ENCODE peak calls at places on chromosomes 13 and 19, in eight cellular contexts. P, V, N, Z, U, I, T and Y are unnamed samples.

GRCh38 chr19:50994129-50994528 is 7.3 kb downstream of the KLK8 start:
- DNase-seq in P (no peak), V (no peak), N (no peak), Z (no peak), U (no peak), I (no peak), T (no peak), Y (peak)

GRCh38 chr13:36028359-36028758 is 102.8 kb downstream of the DCLK1 start:
- DNase-seq in P (no peak), V (no peak), N (no peak), Z (no peak), U (no peak), I (no peak), T (no peak), Y (no peak)

GRCh38 chr19:4007836-4008539 is 452 bp downstream of the PIAS4 start:
- DNase-seq in P (no peak), V (no peak), N (no peak), Z (peak), U (no peak), I (no peak), T (no peak), Y (no peak)

GRCh38 chr13:114311908-114312307 is 2.4 kb upstream of the CHAMP1 start:
- DNase-seq in P (no peak), V (no peak), N (no peak), Z (no peak), U (no peak), I (no peak), T (no peak), Y (peak)

GRCh38 chr19:28519950-28520861 is 692.7 kb downstream of the UQCRFS1 start:
- DNase-seq in P (no peak), V (no peak), N (no peak), Z (no peak), U (no peak), I (no peak), T (no peak), Y (peak)

GRCh38 chr19:50728084-50728737 is 5.0 kb downstream of the CLEC11A start:
- DNase-seq in P (no peak), V (peak), N (peak), Z (peak), U (no peak), I (peak), T (peak), Y (peak)

GRCh38 chr13:49681837-49682236 is 9.4 kb downstream of the EBPL start:
- DNase-seq in P (no peak), V (peak), N (no peak), Z (no peak), U (no peak), I (no peak), T (no peak), Y (peak)

GRCh38 chr13:107057028-107057427 is 489.1 kb upstream of the ARGLU1 start:
- DNase-seq in P (no peak), V (no peak), N (no peak), Z (no peak), U (no peak), I (no peak), T (no peak), Y (no peak)

GRCh38 chr19:4086336-4086953 is 19.7 kb upstream of the ZBTB7A start:
- DNase-seq in P (no peak), V (no peak), N (no peak), Z (peak), U (no peak), I (no peak), T (no peak), Y (no peak)

GRCh38 chr19:1229837-1230584 is 7.8 kb downstream of the CBARP start:
- DNase-seq in P (no peak), V (no peak), N (no peak), Z (no peak), U (no peak), I (no peak), T (no peak), Y (no peak)

GRCh38 chr13:109684836-109685602 is 101.4 kb downstream of the IRS2 start:
- DNase-seq in P (no peak), V (peak), N (peak), Z (peak), U (no peak), I (peak), T (peak), Y (peak)

GRCh38 chr19:4380254-4380727 is 20.1 kb downstream of the SH3GL1 start:
- DNase-seq in P (no peak), V (no peak), N (peak), Z (no peak), U (no peak), I (peak), T (no peak), Y (no peak)

GRCh38 chr13:50450279-50450678 is 393.2 kb downstream of the DLEU7 start:
- DNase-seq in P (no peak), V (no peak), N (no peak), Z (no peak), U (no peak), I (no peak), T (no peak), Y (no peak)

GRCh38 chr13:93409001-93409400 is 182.4 kb downstream of the GPC6 start:
- DNase-seq in P (no peak), V (peak), N (no peak), Z (no peak), U (no peak), I (no peak), T (no peak), Y (no peak)

GRCh38 chr19:41298327-41298964 is 11.5 kb upstream of the CCDC97 start:
- DNase-seq in P (no peak), V (peak), N (peak), Z (peak), U (no peak), I (peak), T (no peak), Y (peak)

GRCh38 chr19:16095071-16095571 is 16.6 kb upstream of the RAB8A start:
- DNase-seq in P (no peak), V (no peak), N (peak), Z (no peak), U (no peak), I (peak), T (no peak), Y (no peak)

GRCh38 chr19:5269279-5269678 is 71.3 kb downstream of the PTPRS start:
- DNase-seq in P (no peak), V (no peak), N (no peak), Z (no peak), U (no peak), I (no peak), T (peak), Y (no peak)

GRCh38 chr13:34172048-34172447 is 354.1 kb downstream of the RFC3 start:
- DNase-seq in P (no peak), V (no peak), N (no peak), Z (no peak), U (no peak), I (no peak), T (no peak), Y (peak)

DNA sequence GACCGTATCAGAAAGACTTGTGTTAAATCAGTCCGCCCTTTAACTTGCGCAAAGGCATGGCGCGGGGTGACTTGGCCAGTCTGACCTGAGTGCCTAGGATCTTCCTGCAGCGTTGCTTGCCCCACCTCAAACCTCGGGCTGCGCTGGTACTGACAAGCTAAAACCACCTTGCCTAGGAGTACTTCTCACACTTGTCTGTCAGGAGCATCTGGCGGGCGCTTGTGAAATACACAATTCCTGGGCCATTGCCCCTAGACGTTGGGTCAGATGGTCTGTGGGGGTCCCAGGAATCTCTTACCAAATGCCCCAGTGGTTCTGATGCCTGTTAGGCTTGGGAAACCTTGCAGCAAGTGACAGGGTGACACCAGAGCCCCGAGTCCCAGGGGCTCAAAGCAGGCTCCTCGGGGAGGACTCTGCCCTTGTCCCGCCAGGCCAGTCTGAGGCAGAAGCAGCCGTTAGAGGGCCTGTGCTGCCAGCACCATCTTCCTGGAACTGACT is 12.9 kb downstream of the CEBPG start:
- DNase-seq in P (no peak), V (no peak), N (no peak), Z (no peak), U (no peak), I (peak), T (no peak), Y (no peak)
- TF ChIP-seq CTCF in P (no peak), V (no peak), N (no peak), Z (no peak), U (no peak), I (no peak), T (no peak), Y (no peak)

GRCh38 chr19:53945441-53945840 is 17.3 kb upstream of the CACNG8 start:
- DNase-seq in P (no peak), V (no peak), N (no peak), Z (no peak), U (no peak), I (no peak), T (no peak), Y (peak)
- H3K4me3 ChIP-seq in P (no peak), V (no peak), N (no peak), Z (no peak), U (no peak), I (no peak), T (no peak), Y (no peak)

GRCh38 chr13:40974460-40975407 is 44.4 kb downstream of the ELF1 start:
- DNase-seq in P (peak), V (peak), N (no peak), Z (peak), U (no peak), I (no peak), T (no peak), Y (peak)
- TF ChIP-seq CTCF in P (peak), V (peak), N (peak), Z (peak), U (peak), I (peak), T (peak), Y (peak)

GRCh38 chr19:35299523-35300339 is 7.8 kb downstream of the MAG start:
- DNase-seq in P (no peak), V (no peak), N (no peak), Z (no peak), U (no peak), I (no peak), T (no peak), Y (no peak)

GRCh38 chr19:35298561-35298972 is 6.6 kb downstream of the MAG start:
- DNase-seq in P (no peak), V (no peak), N (no peak), Z (no peak), U (no peak), I (no peak), T (no peak), Y (no peak)

GRCh38 chr19:35301961-35302360 is 10.0 kb downstream of the MAG start:
- DNase-seq in P (no peak), V (no peak), N (no peak), Z (no peak), U (no peak), I (no peak), T (no peak), Y (no peak)

GRCh38 chr19:35302446-35302845 is 10.5 kb downstream of the MAG start:
- DNase-seq in P (no peak), V (no peak), N (no peak), Z (no peak), U (no peak), I (no peak), T (no peak), Y (no peak)

GRCh38 chr19:35300340-35300649 is 8.3 kb downstream of the MAG start:
- DNase-seq in P (no peak), V (no peak), N (no peak), Z (no peak), U (no peak), I (no peak), T (no peak), Y (no peak)
- H3K4me3 ChIP-seq in P (no peak), V (no peak), N (no peak), Z (no peak), U (no peak), I (no peak), T (no peak), Y (no peak)

GRCh38 chr19:48216933-48217332 is 38.8 kb downstream of the CARD8 start:
- DNase-seq in P (no peak), V (no peak), N (no peak), Z (no peak), U (no peak), I (no peak), T (no peak), Y (no peak)
- TF ChIP-seq CTCF in P (no peak), V (no peak), N (no peak), Z (no peak), U (no peak), I (no peak), T (no peak), Y (no peak)